ENCODE peak calls at places on chromosomes 2 and 18, in seven cellular contexts. E, M, J, G, X, I and U are unnamed samples.
A peak's percentile ranks its signal among the peaks of the same experiment; 100 is the strongest.

GRCh38 chr2:142041996-142042395 is 88.8 kb downstream of the LRP1B start:
- DNase-seq in E (no peak), I (no peak), M (no peak), X (no peak), G (no peak), J (no peak), U (no peak)

GRCh38 chr2:9388950-9389911 is 34.1 kb downstream of the ITGB1BP1 start:
- DNase-seq in G (no peak), I (peak; percentile 72), X (no peak), M (peak; percentile 55), J (no peak), E (no peak), U (no peak)

GRCh38 chr2:1849450-1849849 is 105.1 kb upstream of the PXDN start:
- DNase-seq in G (no peak), X (no peak), J (no peak), E (no peak), I (no peak), M (no peak), U (no peak)

GRCh38 chr2:1715184-1716012 is 28.9 kb downstream of the PXDN start:
- DNase-seq in X (no peak), I (no peak), G (peak; percentile 39), E (peak; percentile 87), J (no peak), M (no peak), U (no peak)

GRCh38 chr2:11140492-11140891 is 14.8 kb upstream of the SLC66A3 start:
- DNase-seq in E (no peak), G (peak; percentile 47), M (no peak), X (no peak), J (no peak), I (no peak), U (peak; percentile 26)

GRCh38 chr2:107635883-107636282 is 190.8 kb upstream of the RGPD4 start:
- DNase-seq in J (peak; percentile 50), I (no peak), G (no peak), M (no peak), E (no peak), X (no peak), U (peak; percentile 20)

GRCh38 chr2:88099798-88100488 is 27.9 kb downstream of the FABP1 start:
- DNase-seq in X (peak; percentile 41), G (peak; percentile 17), E (no peak), I (no peak), J (peak; percentile 39), M (peak; percentile 97), U (peak; percentile 16)

GRCh38 chr2:39164089-39164488 is 43.2 kb upstream of the SOS1 start:
- DNase-seq in X (no peak), M (no peak), G (no peak), I (no peak), E (no peak), J (no peak), U (no peak)

GRCh38 chr18:47492691-47493090 is 241.2 kb upstream of the SKOR2 start:
- DNase-seq in E (no peak), X (no peak), M (peak; percentile 3), I (no peak), G (no peak), J (no peak), U (no peak)

GRCh38 chr18:56168049-56168781 is 470.2 kb downstream of the TXNL1 start:
- DNase-seq in X (no peak), G (peak; percentile 61), I (no peak), J (peak; percentile 77), M (peak; percentile 67), E (peak; percentile 54), U (peak; percentile 18)

GRCh38 chr2:241352227-241352626 is 3.9 kb upstream of the FARP2 start:
- DNase-seq in M (no peak), E (no peak), I (no peak), G (no peak), J (no peak), X (no peak), U (no peak)

GRCh38 chr18:32298289-32298688 is 108.5 kb downstream of the MEP1B start:
- DNase-seq in G (no peak), X (no peak), J (peak; percentile 11), E (no peak), I (no peak), M (no peak), U (no peak)

GRCh38 chr18:48188609-48189008 is 220.6 kb downstream of the ZBTB7C start:
- DNase-seq in I (no peak), E (no peak), X (no peak), G (no peak), J (no peak), M (peak; percentile 7), U (no peak)

GRCh38 chr18:47095810-47096209 is 54.5 kb downstream of the HDHD2 start:
- DNase-seq in I (no peak), J (no peak), E (no peak), X (no peak), G (no peak), M (no peak), U (no peak)

GRCh38 chr2:200399046-200399445 is 92.6 kb downstream of the SPATS2L start:
- DNase-seq in E (peak; percentile 41), G (peak; percentile 43), I (no peak), J (no peak), X (no peak), M (no peak), U (peak; percentile 27)

GRCh38 chr2:195473802-195474201 is 183.2 kb upstream of the SLC39A10 start:
- DNase-seq in X (no peak), G (no peak), M (no peak), J (no peak), E (no peak), I (no peak), U (no peak)

GRCh38 chr2:163401481-163401880 is 334.3 kb downstream of the FIGN start:
- DNase-seq in I (no peak), E (peak; percentile 35), M (no peak), G (peak; percentile 5), X (no peak), J (peak; percentile 64), U (peak; percentile 45)

GRCh38 chr2:98654702-98655488 is 46.5 kb downstream of the UNC50 start:
- DNase-seq in J (no peak), G (no peak), X (no peak), I (no peak), E (peak; percentile 62), M (no peak), U (no peak)

GRCh38 chr18:24674236-24675004 is 214.0 kb downstream of the HRH4 start:
- DNase-seq in J (no peak), M (no peak), E (no peak), X (no peak), I (no peak), G (no peak), U (no peak)

GRCh38 chr2:8761529-8762164 is 75.8 kb downstream of the KIDINS220 start:
- DNase-seq in J (peak; percentile 59), I (no peak), G (peak; percentile 75), X (peak; percentile 23), E (peak; percentile 47), M (no peak), U (no peak)

GRCh38 chr18:31555971-31556747 is 35.5 kb upstream of the TTR start:
- DNase-seq in X (peak; percentile 71), E (peak; percentile 82), I (no peak), M (peak; percentile 72), G (peak; percentile 79), J (peak; percentile 83), U (no peak)

GRCh38 chr2:165795011-165795410 is 964 bp upstream of the GALNT3 start:
- DNase-seq in I (no peak), M (no peak), X (no peak), J (no peak), G (peak; percentile 17), E (no peak), U (no peak)

GRCh38 chr2:66073166-66073565 is 361.8 kb upstream of the MEIS1 start:
- DNase-seq in M (no peak), E (no peak), J (no peak), G (no peak), I (no peak), X (no peak), U (no peak)

GRCh38 chr2:66069937-66070716 is 364.8 kb upstream of the MEIS1 start:
- DNase-seq in X (no peak), E (no peak), I (no peak), M (no peak), G (no peak), J (no peak), U (no peak)

DNA sequence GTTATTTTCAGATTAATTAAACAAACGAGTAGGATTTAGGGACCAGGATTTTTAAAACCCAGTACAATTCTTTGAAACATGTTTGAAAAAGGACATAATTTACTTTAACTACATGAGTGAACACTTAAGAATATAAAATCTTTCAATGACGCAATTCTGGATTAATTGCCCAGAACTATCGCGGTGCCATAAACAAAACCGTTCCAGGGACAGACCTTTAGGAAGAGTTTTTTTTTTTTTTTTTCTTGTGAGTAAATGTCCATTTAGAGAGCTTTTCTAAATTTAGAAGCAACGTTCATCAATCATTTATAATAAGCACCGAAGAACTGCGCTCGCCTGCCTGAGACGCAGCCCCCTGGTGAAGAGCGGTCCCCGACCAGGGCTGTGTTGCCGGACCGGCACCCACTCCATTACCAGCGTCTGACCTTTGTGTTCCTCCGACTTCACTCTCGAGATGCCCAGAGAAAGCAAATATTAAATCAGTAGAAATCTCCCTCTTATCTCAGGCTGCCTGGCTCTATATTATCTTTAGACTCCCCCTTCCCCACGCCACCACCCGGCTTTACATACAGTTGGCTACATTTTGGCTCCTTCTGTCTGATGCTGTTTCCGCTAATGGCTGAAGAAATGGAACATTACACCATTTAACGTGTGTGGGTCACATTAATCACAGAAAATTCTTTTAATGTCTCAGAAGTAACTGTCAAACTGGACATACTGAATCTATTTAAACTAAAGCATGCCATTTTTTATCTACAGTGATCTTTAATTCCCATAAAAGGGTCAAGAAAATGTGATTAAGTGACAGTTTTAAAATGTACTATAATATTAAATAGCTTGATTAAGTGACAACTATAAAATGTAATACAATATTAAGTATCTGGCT is 364.0 kb upstream of the MEIS1 start:
- DNase-seq in E (no peak), X (no peak), M (no peak), I (peak; percentile 37), G (no peak), J (peak; percentile 34), U (no peak)
- H3K4me3 ChIP-seq in E (no peak overlapping the region), X (no peak overlapping the region), M (no peak overlapping the region), I (no peak overlapping the region), G (no peak overlapping the region), J (no peak overlapping the region), U (no peak overlapping the region)

GRCh38 chr18:58699551-58699950 is 28.3 kb downstream of the MALT1 start:
- DNase-seq in E (no peak), X (no peak), M (no peak), I (no peak), J (peak; percentile 8), G (peak; percentile 16), U (no peak)
- H3K36me3 ChIP-seq in E (no peaks in the 10 kb centered on the region), X (peaks cover 4% of the 10 kb centered on the region), M (peaks cover 24% of the 10 kb centered on the region), I (no peaks in the 10 kb centered on the region), J (peaks cover 4% of the 10 kb centered on the region), G (peaks cover 47% of the 10 kb centered on the region), U (peaks cover 48% of the 10 kb centered on the region)

DNA sequence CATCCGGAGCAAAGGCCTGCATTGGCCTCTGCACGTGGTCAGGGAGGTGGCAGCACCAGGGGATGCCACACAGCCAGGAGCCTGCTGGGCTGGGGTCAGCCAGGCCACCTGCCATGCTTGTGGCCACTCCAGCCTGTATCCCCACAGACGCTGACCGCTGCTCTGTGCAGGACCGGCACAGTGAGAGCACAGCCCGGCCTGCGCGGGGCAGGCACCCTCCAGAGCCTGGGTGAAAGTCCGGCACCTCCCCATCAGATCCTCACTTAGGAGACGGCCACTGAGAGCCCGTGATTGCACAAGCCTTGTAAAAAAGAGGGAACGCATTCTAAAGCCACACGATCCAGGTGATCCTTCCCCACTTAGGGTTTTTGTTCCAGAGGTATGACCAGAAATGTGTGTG is 42.2 kb downstream of the TWIST2 start:
- DNase-seq in G (no peak), I (no peak), X (no peak), J (no peak), M (no peak), E (no peak), U (no peak)
- H3K27me3 ChIP-seq in G (no peaks in the 10 kb centered on the region), I (peaks cover 4% of the 10 kb centered on the region), X (no peaks in the 10 kb centered on the region), J (no peaks in the 10 kb centered on the region), M (no peaks in the 10 kb centered on the region), E (no peaks in the 10 kb centered on the region), U (no peaks in the 10 kb centered on the region)

GRCh38 chr2:225512873-225513580 is 113.5 kb downstream of the NYAP2 start:
- DNase-seq in I (no peak), E (no peak), X (no peak), M (no peak), J (peak; percentile 59), G (peak; percentile 29), U (no peak)
- H3K4me3 ChIP-seq in I (no peak overlapping the region), E (no peak overlapping the region), X (no peak overlapping the region), M (no peak overlapping the region), J (no peak overlapping the region), G (no peak overlapping the region), U (no peak overlapping the region)